ENCODE peak calls at places on chromosomes 16 and 17, in five cellular contexts. One of them, this sample, is unnamed.

GRCh38 chr17:51435641-51436091 is 175.3 kb downstream of the UTP18 start:
- DNase-seq in Panc1: no peak
- DNase-seq in tibial nerve: no peak
- DNase-seq in kidney: no peak
- DNase-seq in ascending aorta: no peak
- DNase-seq in this sample: no peak

GRCh38 chr16:68265078-68265925 is 976 bp downstream of the SLC7A6 start:
- DNase-seq in Panc1: no peak
- DNase-seq in tibial nerve: peak; percentile 57
- DNase-seq in kidney: peak; percentile 81
- DNase-seq in ascending aorta: peak; percentile 90
- DNase-seq in this sample: no peak

GRCh38 chr16:79253100-79253631 is 347.4 kb downstream of the MAF start:
- DNase-seq in Panc1: no peak
- DNase-seq in tibial nerve: peak; percentile 16
- DNase-seq in kidney: no peak
- DNase-seq in ascending aorta: no peak
- DNase-seq in this sample: no peak

GRCh38 chr17:50173335-50173941 is 7.6 kb downstream of the SGCA start:
- DNase-seq in Panc1: no peak
- DNase-seq in tibial nerve: peak; percentile 14
- DNase-seq in kidney: peak; percentile 69
- DNase-seq in ascending aorta: peak; percentile 88
- DNase-seq in this sample: no peak

GRCh38 chr17:320809-321385 is 31.7 kb downstream of the RPH3AL start:
- DNase-seq in Panc1: no peak
- DNase-seq in tibial nerve: no peak
- DNase-seq in kidney: peak; percentile 74
- DNase-seq in ascending aorta: no peak
- DNase-seq in this sample: no peak

GRCh38 chr16:83200005-83200779 is 573.4 kb downstream of the CDH13 start:
- DNase-seq in Panc1: no peak
- DNase-seq in tibial nerve: no peak
- DNase-seq in kidney: no peak
- DNase-seq in ascending aorta: no peak
- DNase-seq in this sample: no peak

GRCh38 chr16:84117482-84117843 is 721 bp upstream of the MBTPS1 start:
- DNase-seq in Panc1: no peak
- DNase-seq in tibial nerve: no peak
- DNase-seq in kidney: no peak
- DNase-seq in ascending aorta: no peak
- DNase-seq in this sample: no peak

GRCh38 chr17:63972796-63973195 is at the start of gene SCN4A:
- DNase-seq in Panc1: no peak
- DNase-seq in tibial nerve: no peak
- DNase-seq in kidney: no peak
- DNase-seq in ascending aorta: no peak
- DNase-seq in this sample: no peak

GRCh38 chr16:58464047-58464915 is 35.7 kb upstream of the NDRG4 start:
- DNase-seq in Panc1: no peak
- DNase-seq in tibial nerve: no peak
- DNase-seq in kidney: no peak
- DNase-seq in ascending aorta: no peak
- DNase-seq in this sample: no peak

GRCh38 chr16:58467915-58468314 is 32.0 kb upstream of the NDRG4 start:
- DNase-seq in Panc1: no peak
- DNase-seq in tibial nerve: no peak
- DNase-seq in kidney: peak; percentile 13
- DNase-seq in ascending aorta: no peak
- DNase-seq in this sample: no peak

GRCh38 chr16:58466396-58466795 is 33.5 kb upstream of the NDRG4 start:
- DNase-seq in Panc1: no peak
- DNase-seq in tibial nerve: no peak
- DNase-seq in kidney: no peak
- DNase-seq in ascending aorta: no peak
- DNase-seq in this sample: no peak

GRCh38 chr16:58464916-58465731 is 34.8 kb upstream of the NDRG4 start:
- DNase-seq in Panc1: no peak
- DNase-seq in tibial nerve: no peak
- DNase-seq in kidney: no peak
- DNase-seq in ascending aorta: no peak
- DNase-seq in this sample: no peak

DNA sequence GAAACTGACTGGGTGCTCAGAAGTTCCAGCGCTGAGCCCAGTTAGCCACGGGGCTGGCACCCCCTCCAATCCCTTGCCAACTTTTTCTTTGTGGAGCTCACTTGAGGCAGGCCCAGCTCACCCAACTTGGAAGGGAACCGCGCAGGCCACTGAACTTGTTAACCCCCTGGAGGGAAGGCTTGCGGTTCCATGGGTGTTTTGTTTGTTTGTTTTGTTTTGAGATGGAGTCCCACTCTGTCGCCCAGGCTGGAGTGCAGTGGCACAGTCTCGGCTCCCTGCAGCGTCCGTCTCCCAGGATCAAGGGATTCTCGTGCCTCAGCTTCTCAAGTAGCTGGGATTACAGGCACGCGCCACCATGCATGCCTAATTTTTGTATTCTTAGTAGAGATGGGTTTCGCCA is 34.1 kb upstream of the NDRG4 start:
- DNase-seq in Panc1: no peak
- DNase-seq in tibial nerve: no peak
- DNase-seq in kidney: no peak
- DNase-seq in ascending aorta: no peak
- DNase-seq in this sample: no peak
- H3K4me3 ChIP-seq in Panc1: no peak overlapping the region
- H3K4me3 ChIP-seq in tibial nerve: no peak overlapping the region
- H3K4me3 ChIP-seq in kidney: no peak overlapping the region
- H3K4me3 ChIP-seq in ascending aorta: no peak overlapping the region
- H3K4me3 ChIP-seq in this sample: no peak overlapping the region

DNA sequence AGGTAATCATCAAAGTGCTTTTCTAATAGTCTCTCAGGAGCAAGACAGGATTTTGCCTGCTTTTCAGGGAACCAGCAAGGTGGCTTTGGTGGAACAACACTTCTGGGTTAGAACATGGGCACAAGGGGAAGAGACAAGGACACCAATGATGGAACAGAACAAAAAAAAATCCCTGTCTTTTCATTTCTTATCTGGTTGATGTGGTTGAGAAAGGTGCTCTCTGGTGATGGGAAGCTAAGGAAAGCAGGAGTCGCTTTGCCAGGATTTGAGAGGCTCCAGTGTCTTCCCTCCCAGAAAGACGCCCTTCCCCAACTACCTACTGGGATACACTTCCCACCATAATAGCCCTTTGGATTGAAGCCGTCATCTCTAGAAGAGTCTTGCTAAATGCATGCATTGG is 263.3 kb downstream of the PHKB start:
- DNase-seq in Panc1: no peak
- DNase-seq in tibial nerve: no peak
- DNase-seq in kidney: no peak
- DNase-seq in ascending aorta: no peak
- DNase-seq in this sample: no peak
- H3K27ac ChIP-seq in Panc1: no peak overlapping the region
- H3K27ac ChIP-seq in tibial nerve: no peak overlapping the region
- H3K27ac ChIP-seq in kidney: no peak overlapping the region
- H3K27ac ChIP-seq in ascending aorta: no peak overlapping the region
- H3K27ac ChIP-seq in this sample: no peak overlapping the region

DNA sequence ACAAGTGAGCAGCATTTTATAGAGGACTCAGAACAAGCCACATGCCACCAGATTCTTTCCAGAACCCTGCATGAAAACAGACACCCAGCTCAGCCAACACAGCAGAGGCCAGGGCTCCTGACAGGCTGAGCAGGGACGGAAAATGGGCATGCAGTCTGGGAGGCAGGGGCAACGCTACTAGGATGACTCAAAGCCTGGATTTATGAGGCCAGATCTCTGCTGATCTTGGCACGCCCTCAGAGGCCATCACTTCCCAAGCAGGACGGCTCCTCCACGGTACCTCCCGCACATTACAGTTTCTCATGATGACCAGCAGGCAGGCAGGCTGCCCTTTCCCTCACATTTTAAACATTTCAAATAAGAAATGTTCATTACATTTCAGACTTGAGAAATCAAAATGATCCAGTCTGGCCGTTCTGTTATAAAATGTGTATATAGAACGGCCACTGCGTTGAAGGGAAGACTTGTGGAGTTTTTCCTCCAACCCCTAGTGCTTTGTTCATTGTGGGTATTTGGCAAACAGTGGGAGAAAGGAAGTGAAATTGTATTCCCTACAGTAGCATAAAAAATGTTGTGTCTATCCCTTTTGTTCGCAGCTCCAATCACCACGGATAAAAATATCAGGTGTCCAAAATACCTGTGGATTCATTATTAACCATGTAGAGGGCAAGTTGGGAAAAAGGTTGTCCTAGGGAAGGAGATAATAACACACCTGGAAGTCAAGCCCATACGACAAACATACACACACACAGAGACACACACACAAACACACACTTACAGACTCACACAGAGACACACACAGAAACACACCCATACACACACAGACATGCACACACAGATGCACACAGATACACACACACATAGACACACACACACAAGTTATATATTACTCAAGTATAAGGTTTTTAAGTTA is 64.8 kb upstream of the ADAMTS18 start:
- DNase-seq in Panc1: no peak
- DNase-seq in tibial nerve: peak; percentile 15
- DNase-seq in kidney: no peak
- DNase-seq in ascending aorta: no peak
- DNase-seq in this sample: no peak
- TF ChIP-seq CTCF in Panc1: no peak
- TF ChIP-seq CTCF in tibial nerve: no peak
- TF ChIP-seq CTCF in kidney: no peak
- TF ChIP-seq CTCF in ascending aorta: no peak
- TF ChIP-seq CTCF in this sample: no peak

DNA sequence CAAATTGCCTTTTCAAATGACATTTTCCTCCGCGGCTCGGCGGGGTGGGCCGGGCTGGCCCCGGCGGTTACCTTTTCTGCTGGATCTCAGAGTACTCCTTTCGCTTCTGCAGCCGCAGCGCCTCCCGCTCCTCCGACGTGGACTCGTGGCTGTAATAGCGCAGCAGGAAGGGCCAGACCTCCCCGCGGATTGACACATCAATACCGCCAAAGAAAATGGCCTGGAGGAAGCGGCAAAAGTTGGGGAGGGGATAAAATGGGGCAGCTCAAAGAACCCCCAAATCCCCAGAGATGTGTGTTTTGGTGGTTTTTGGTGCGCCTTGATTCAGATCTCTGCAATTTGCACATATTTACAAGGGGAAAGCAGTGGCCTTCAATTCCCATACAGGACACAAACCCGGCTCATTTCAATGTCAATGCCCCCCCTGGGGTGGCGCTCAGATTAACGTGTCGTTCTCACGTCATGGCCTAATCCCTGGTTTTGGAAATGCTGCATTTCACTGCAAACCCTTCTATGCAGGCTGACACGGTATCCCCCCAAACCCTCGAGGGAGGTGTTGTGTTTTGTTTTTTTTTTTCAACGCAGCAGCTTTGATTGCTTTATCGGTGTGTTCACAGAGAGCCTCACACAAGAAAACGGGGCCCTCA is 85.9 kb downstream of the TBC1D16 start:
- DNase-seq in Panc1: no peak
- DNase-seq in tibial nerve: no peak
- DNase-seq in kidney: peak; percentile 39
- DNase-seq in ascending aorta: peak; percentile 53
- DNase-seq in this sample: peak; percentile 64
- H3K4me3 ChIP-seq in Panc1: no peak overlapping the region
- H3K4me3 ChIP-seq in tibial nerve: peak overlapping the region; percentile 29
- H3K4me3 ChIP-seq in kidney: no peak overlapping the region
- H3K4me3 ChIP-seq in ascending aorta: no peak overlapping the region
- H3K4me3 ChIP-seq in this sample: no peak overlapping the region

GRCh38 chr17:18981642-18982424 is 22.7 kb downstream of the FAM83G start:
- DNase-seq in Panc1: peak; percentile 36
- DNase-seq in tibial nerve: no peak
- DNase-seq in kidney: no peak
- DNase-seq in ascending aorta: no peak
- DNase-seq in this sample: no peak
- H3K27ac ChIP-seq in Panc1: peak overlapping the region; percentile 57
- H3K27ac ChIP-seq in tibial nerve: no peak overlapping the region
- H3K27ac ChIP-seq in kidney: peak overlapping the region; percentile 76
- H3K27ac ChIP-seq in ascending aorta: no peak overlapping the region
- H3K27ac ChIP-seq in this sample: no peak overlapping the region

GRCh38 chr16:71882505-71883192 is 1.3 kb downstream of the ZNF821 start:
- DNase-seq in Panc1: peak; percentile 62
- DNase-seq in tibial nerve: peak; percentile 52
- DNase-seq in kidney: no peak
- DNase-seq in ascending aorta: peak; percentile 87
- DNase-seq in this sample: no peak

GRCh38 chr16:71885261-71885650 is 1.3 kb upstream of the ZNF821 start:
- DNase-seq in Panc1: no peak
- DNase-seq in tibial nerve: no peak
- DNase-seq in kidney: no peak
- DNase-seq in ascending aorta: no peak
- DNase-seq in this sample: no peak

GRCh38 chr16:71883849-71884638 is at the start of gene ZNF821:
- DNase-seq in Panc1: no peak
- DNase-seq in tibial nerve: peak; percentile 49
- DNase-seq in kidney: peak; percentile 91
- DNase-seq in ascending aorta: peak; percentile 89
- DNase-seq in this sample: peak; percentile 83

GRCh38 chr16:71880176-71880575 is 3.8 kb downstream of the ZNF821 start:
- DNase-seq in Panc1: no peak
- DNase-seq in tibial nerve: no peak
- DNase-seq in kidney: no peak
- DNase-seq in ascending aorta: no peak
- DNase-seq in this sample: no peak

GRCh38 chr16:71883193-71883848 is 661 bp downstream of the ZNF821 start:
- DNase-seq in Panc1: no peak
- DNase-seq in tibial nerve: no peak
- DNase-seq in kidney: peak; percentile 80
- DNase-seq in ascending aorta: peak; percentile 71
- DNase-seq in this sample: no peak
- TF ChIP-seq CTCF in Panc1: no peak
- TF ChIP-seq CTCF in tibial nerve: no peak
- TF ChIP-seq CTCF in kidney: no peak
- TF ChIP-seq CTCF in ascending aorta: no peak
- TF ChIP-seq CTCF in this sample: no peak

GRCh38 chr17:7931709-7932482 is at the start of the genes CNTROB and TRAPPC1:
- DNase-seq in Panc1: peak; percentile 96
- DNase-seq in tibial nerve: peak; percentile 99
- DNase-seq in kidney: peak; percentile 100
- DNase-seq in ascending aorta: peak; percentile 100
- DNase-seq in this sample: peak; percentile 100

GRCh38 chr17:7932483-7932891 is 481 bp downstream of the CNTROB start:
- DNase-seq in Panc1: no peak
- DNase-seq in tibial nerve: no peak
- DNase-seq in kidney: no peak
- DNase-seq in ascending aorta: no peak
- DNase-seq in this sample: no peak

GRCh38 chr17:7929158-7930029 is at the start of gene KCNAB3:
- DNase-seq in Panc1: no peak
- DNase-seq in tibial nerve: no peak
- DNase-seq in kidney: peak; percentile 87
- DNase-seq in ascending aorta: no peak
- DNase-seq in this sample: no peak

GRCh38 chr17:7932949-7933348 is 943 bp downstream of the CNTROB start:
- DNase-seq in Panc1: no peak
- DNase-seq in tibial nerve: no peak
- DNase-seq in kidney: no peak
- DNase-seq in ascending aorta: peak; percentile 76
- DNase-seq in this sample: peak; percentile 81

GRCh38 chr17:7930841-7931631 is 710 bp downstream of the TRAPPC1 start:
- DNase-seq in Panc1: no peak
- DNase-seq in tibial nerve: no peak
- DNase-seq in kidney: no peak
- DNase-seq in ascending aorta: no peak
- DNase-seq in this sample: peak; percentile 41
- H3K4me3 ChIP-seq in Panc1: peak overlapping the region; percentile 99
- H3K4me3 ChIP-seq in tibial nerve: peak overlapping the region; percentile 87
- H3K4me3 ChIP-seq in kidney: peak overlapping the region; percentile 99
- H3K4me3 ChIP-seq in ascending aorta: peak overlapping the region; percentile 76
- H3K4me3 ChIP-seq in this sample: peak overlapping the region; percentile 98